ENCODE peak calls at places on chromosomes 13 and 19, in eight cellular contexts. One of them, this sample, is unnamed.

GRCh38 chr13:75812751-75813181 is 176.6 kb downstream of the LMO7 start:
- DNase-seq in Caco-2: no peak
- DNase-seq in mucosa of descending colon: no peak
- DNase-seq in NCI-H460: no peak
- DNase-seq in ELR: no peak
- DNase-seq in NCI-H82: no peak
- DNase-seq in hippocampal formation: no peak
- DNase-seq in stimulated activated CD8-positive, alpha-beta memory T cell treated with anti-CD3 and anti-CD28 coated beads, Interleukin-7, amount 100 ng/mL, for 1 hour: no peak
- DNase-seq in this sample: no peak

GRCh38 chr19:3670258-3670795 is 29.9 kb downstream of the PIP5K1C start:
- DNase-seq in NCI-H82: peak
- DNase-seq in stimulated activated CD8-positive, alpha-beta memory T cell treated with anti-CD3 and anti-CD28 coated beads, Interleukin-7, amount 100 ng/mL, for 1 hour: no peak
- DNase-seq in mucosa of descending colon: peak
- DNase-seq in Caco-2: no peak
- DNase-seq in hippocampal formation: no peak
- DNase-seq in ELR: peak
- DNase-seq in NCI-H460: peak
- DNase-seq in this sample: peak

GRCh38 chr13:110681868-110682550 is 23.9 kb downstream of the CARS2 start:
- DNase-seq in NCI-H82: no peak
- DNase-seq in hippocampal formation: no peak
- DNase-seq in mucosa of descending colon: no peak
- DNase-seq in NCI-H460: no peak
- DNase-seq in Caco-2: no peak
- DNase-seq in stimulated activated CD8-positive, alpha-beta memory T cell treated with anti-CD3 and anti-CD28 coated beads, Interleukin-7, amount 100 ng/mL, for 1 hour: no peak
- DNase-seq in ELR: no peak
- DNase-seq in this sample: no peak

GRCh38 chr19:13830761-13831481 is 35.7 kb downstream of the ZSWIM4 start:
- DNase-seq in Caco-2: no peak
- DNase-seq in stimulated activated CD8-positive, alpha-beta memory T cell treated with anti-CD3 and anti-CD28 coated beads, Interleukin-7, amount 100 ng/mL, for 1 hour: no peak
- DNase-seq in NCI-H460: no peak
- DNase-seq in NCI-H82: no peak
- DNase-seq in hippocampal formation: no peak
- DNase-seq in ELR: no peak
- DNase-seq in mucosa of descending colon: peak
- DNase-seq in this sample: peak

GRCh38 chr13:59182241-59182640 is 981.5 kb downstream of the DIAPH3 start:
- DNase-seq in Caco-2: no peak
- DNase-seq in stimulated activated CD8-positive, alpha-beta memory T cell treated with anti-CD3 and anti-CD28 coated beads, Interleukin-7, amount 100 ng/mL, for 1 hour: no peak
- DNase-seq in mucosa of descending colon: no peak
- DNase-seq in NCI-H82: no peak
- DNase-seq in NCI-H460: no peak
- DNase-seq in ELR: no peak
- DNase-seq in hippocampal formation: no peak
- DNase-seq in this sample: no peak

GRCh38 chr13:113603116-113603710 is 18.7 kb downstream of the TFDP1 start:
- DNase-seq in hippocampal formation: no peak
- DNase-seq in Caco-2: no peak
- DNase-seq in NCI-H460: no peak
- DNase-seq in stimulated activated CD8-positive, alpha-beta memory T cell treated with anti-CD3 and anti-CD28 coated beads, Interleukin-7, amount 100 ng/mL, for 1 hour: no peak
- DNase-seq in ELR: no peak
- DNase-seq in NCI-H82: no peak
- DNase-seq in mucosa of descending colon: no peak
- DNase-seq in this sample: no peak

GRCh38 chr13:102310691-102311432 is 91.0 kb downstream of the FGF14 start:
- DNase-seq in NCI-H82: no peak
- DNase-seq in Caco-2: no peak
- DNase-seq in ELR: no peak
- DNase-seq in stimulated activated CD8-positive, alpha-beta memory T cell treated with anti-CD3 and anti-CD28 coated beads, Interleukin-7, amount 100 ng/mL, for 1 hour: no peak
- DNase-seq in mucosa of descending colon: no peak
- DNase-seq in NCI-H460: no peak
- DNase-seq in hippocampal formation: no peak
- DNase-seq in this sample: no peak

GRCh38 chr19:42067315-42067888 is 2.6 kb downstream of the GRIK5 start:
- DNase-seq in mucosa of descending colon: no peak
- DNase-seq in NCI-H82: peak
- DNase-seq in Caco-2: no peak
- DNase-seq in hippocampal formation: no peak
- DNase-seq in ELR: no peak
- DNase-seq in stimulated activated CD8-positive, alpha-beta memory T cell treated with anti-CD3 and anti-CD28 coated beads, Interleukin-7, amount 100 ng/mL, for 1 hour: no peak
- DNase-seq in NCI-H460: no peak
- DNase-seq in this sample: peak

GRCh38 chr13:40445557-40445990 is 220.9 kb downstream of the FOXO1 start:
- DNase-seq in NCI-H460: no peak
- DNase-seq in Caco-2: no peak
- DNase-seq in NCI-H82: peak
- DNase-seq in ELR: peak
- DNase-seq in mucosa of descending colon: peak
- DNase-seq in hippocampal formation: no peak
- DNase-seq in stimulated activated CD8-positive, alpha-beta memory T cell treated with anti-CD3 and anti-CD28 coated beads, Interleukin-7, amount 100 ng/mL, for 1 hour: no peak
- DNase-seq in this sample: peak

GRCh38 chr19:45885556-45886426 is at the start of gene IRF2BP1:
- DNase-seq in ELR: peak
- DNase-seq in NCI-H82: peak
- DNase-seq in hippocampal formation: peak
- DNase-seq in NCI-H460: peak
- DNase-seq in stimulated activated CD8-positive, alpha-beta memory T cell treated with anti-CD3 and anti-CD28 coated beads, Interleukin-7, amount 100 ng/mL, for 1 hour: peak
- DNase-seq in mucosa of descending colon: peak
- DNase-seq in Caco-2: peak
- DNase-seq in this sample: peak

GRCh38 chr19:6983448-6983847 is 37.8 kb downstream of the MBD3L2B start:
- DNase-seq in hippocampal formation: no peak
- DNase-seq in ELR: peak
- DNase-seq in NCI-H460: no peak
- DNase-seq in mucosa of descending colon: no peak
- DNase-seq in Caco-2: no peak
- DNase-seq in stimulated activated CD8-positive, alpha-beta memory T cell treated with anti-CD3 and anti-CD28 coated beads, Interleukin-7, amount 100 ng/mL, for 1 hour: no peak
- DNase-seq in NCI-H82: no peak
- DNase-seq in this sample: no peak

GRCh38 chr19:57110592-57111328 is 9.0 kb upstream of the USP29 start:
- DNase-seq in hippocampal formation: no peak
- DNase-seq in ELR: peak
- DNase-seq in mucosa of descending colon: no peak
- DNase-seq in stimulated activated CD8-positive, alpha-beta memory T cell treated with anti-CD3 and anti-CD28 coated beads, Interleukin-7, amount 100 ng/mL, for 1 hour: no peak
- DNase-seq in NCI-H82: peak
- DNase-seq in Caco-2: no peak
- DNase-seq in NCI-H460: no peak
- DNase-seq in this sample: no peak

GRCh38 chr19:29003641-29004409 is 209.1 kb downstream of the UQCRFS1 start:
- DNase-seq in mucosa of descending colon: no peak
- DNase-seq in ELR: no peak
- DNase-seq in NCI-H82: no peak
- DNase-seq in stimulated activated CD8-positive, alpha-beta memory T cell treated with anti-CD3 and anti-CD28 coated beads, Interleukin-7, amount 100 ng/mL, for 1 hour: no peak
- DNase-seq in Caco-2: no peak
- DNase-seq in hippocampal formation: no peak
- DNase-seq in NCI-H460: no peak
- DNase-seq in this sample: peak

GRCh38 chr13:57932071-57932470 is 300.5 kb downstream of the PCDH17 start:
- DNase-seq in Caco-2: no peak
- DNase-seq in stimulated activated CD8-positive, alpha-beta memory T cell treated with anti-CD3 and anti-CD28 coated beads, Interleukin-7, amount 100 ng/mL, for 1 hour: no peak
- DNase-seq in hippocampal formation: no peak
- DNase-seq in ELR: no peak
- DNase-seq in NCI-H82: no peak
- DNase-seq in NCI-H460: no peak
- DNase-seq in mucosa of descending colon: no peak
- DNase-seq in this sample: no peak

GRCh38 chr13:45812599-45813372 is 38.8 kb downstream of the SIAH3 start:
- DNase-seq in hippocampal formation: no peak
- DNase-seq in NCI-H460: no peak
- DNase-seq in stimulated activated CD8-positive, alpha-beta memory T cell treated with anti-CD3 and anti-CD28 coated beads, Interleukin-7, amount 100 ng/mL, for 1 hour: no peak
- DNase-seq in mucosa of descending colon: no peak
- DNase-seq in Caco-2: no peak
- DNase-seq in ELR: no peak
- DNase-seq in NCI-H82: no peak
- DNase-seq in this sample: no peak

GRCh38 chr19:31693131-31693700 is 344.0 kb upstream of the TSHZ3 start:
- DNase-seq in NCI-H460: no peak
- DNase-seq in mucosa of descending colon: no peak
- DNase-seq in stimulated activated CD8-positive, alpha-beta memory T cell treated with anti-CD3 and anti-CD28 coated beads, Interleukin-7, amount 100 ng/mL, for 1 hour: no peak
- DNase-seq in hippocampal formation: no peak
- DNase-seq in NCI-H82: peak
- DNase-seq in Caco-2: no peak
- DNase-seq in ELR: no peak
- DNase-seq in this sample: no peak

GRCh38 chr13:21619633-21620220 is 15.8 kb upstream of the MICU2 start:
- DNase-seq in ELR: no peak
- DNase-seq in stimulated activated CD8-positive, alpha-beta memory T cell treated with anti-CD3 and anti-CD28 coated beads, Interleukin-7, amount 100 ng/mL, for 1 hour: no peak
- DNase-seq in NCI-H460: no peak
- DNase-seq in NCI-H82: no peak
- DNase-seq in Caco-2: no peak
- DNase-seq in mucosa of descending colon: no peak
- DNase-seq in hippocampal formation: no peak
- DNase-seq in this sample: no peak

GRCh38 chr19:11164278-11164677 is 8.7 kb upstream of the SPC24 start:
- DNase-seq in hippocampal formation: no peak
- DNase-seq in stimulated activated CD8-positive, alpha-beta memory T cell treated with anti-CD3 and anti-CD28 coated beads, Interleukin-7, amount 100 ng/mL, for 1 hour: no peak
- DNase-seq in NCI-H460: no peak
- DNase-seq in ELR: no peak
- DNase-seq in Caco-2: no peak
- DNase-seq in mucosa of descending colon: no peak
- DNase-seq in NCI-H82: no peak
- DNase-seq in this sample: no peak

GRCh38 chr19:35545855-35546381 is 492 bp downstream of the TMEM147 start:
- DNase-seq in stimulated activated CD8-positive, alpha-beta memory T cell treated with anti-CD3 and anti-CD28 coated beads, Interleukin-7, amount 100 ng/mL, for 1 hour: no peak
- DNase-seq in hippocampal formation: no peak
- DNase-seq in mucosa of descending colon: peak
- DNase-seq in NCI-H460: no peak
- DNase-seq in ELR: peak
- DNase-seq in NCI-H82: peak
- DNase-seq in Caco-2: peak
- DNase-seq in this sample: no peak

This sample was measured in kidney.